ENCODE peak calls at places on chromosomes 7 and 10, in six cellular contexts. M, G, H, F, K and E are unnamed samples.

GRCh38 chr7:149880871-149881301 is 7.1 kb downstream of the ATP6V0E2 start:
- DNase-seq in H (no peak), M (no peak), F (no peak), K (no peak), G (no peak), E (peak; percentile 70)

GRCh38 chr7:128121731-128122576 is 90.7 kb upstream of the LRRC4 start:
- DNase-seq in F (no peak), H (no peak), K (no peak), G (no peak), M (peak; percentile 83), E (no peak)

GRCh38 chr10:60963441-60964256 is 19.7 kb upstream of the RHOBTB1 start:
- DNase-seq in K (no peak), H (peak; percentile 72), F (no peak), M (no peak), G (no peak), E (no peak)

GRCh38 chr10:134743-135600 is at the start of gene ZMYND11:
- DNase-seq in F (peak; percentile 59), K (peak; percentile 71), H (peak; percentile 42), M (peak; percentile 92), G (peak; percentile 73), E (peak; percentile 63)

GRCh38 chr10:43257210-43258031 is 9.4 kb downstream of the RASGEF1A start:
- DNase-seq in F (no peak), K (no peak), M (peak; percentile 74), G (no peak), H (no peak), E (peak; percentile 7)

GRCh38 chr7:150325901-150326300 is 2.6 kb upstream of the ACTR3C start:
- DNase-seq in H (no peak), G (peak; percentile 32), K (no peak), M (no peak), F (no peak), E (no peak)

GRCh38 chr10:92750788-92751533 is 61.2 kb downstream of the HHEX start:
- DNase-seq in G (no peak), H (peak; percentile 13), F (no peak), M (no peak), K (no peak), E (no peak)

GRCh38 chr7:71682181-71682580 is 550.2 kb downstream of the GALNT17 start:
- DNase-seq in G (no peak), M (no peak), K (no peak), F (no peak), H (no peak), E (no peak)

GRCh38 chr10:3698312-3698711 is 86.7 kb downstream of the KLF6 start:
- DNase-seq in H (no peak), M (no peak), F (no peak), K (no peak), G (no peak), E (no peak)

GRCh38 chr7:151113344-151114150 is 27.3 kb downstream of the AGAP3 start:
- DNase-seq in F (peak; percentile 82), M (no peak), H (peak; percentile 93), G (no peak), K (peak; percentile 37), E (no peak)

GRCh38 chr10:3282341-3282740 is 109.8 kb upstream of the PITRM1 start:
- DNase-seq in M (no peak), H (no peak), F (no peak), K (no peak), G (no peak), E (peak; percentile 45)

GRCh38 chr10:108384378-108384777 is 1219.9 kb upstream of the SORCS1 start:
- DNase-seq in G (no peak), K (no peak), H (no peak), F (no peak), M (no peak), E (no peak)

GRCh38 chr7:27179503-27180430 is 5.3 kb downstream of the HOXA11 start:
- DNase-seq in F (peak; percentile 85), G (no peak), K (peak; percentile 39), M (peak; percentile 89), H (peak; percentile 45), E (peak; percentile 86)

GRCh38 chr7:147937428-147937827 is 653.1 kb upstream of the C7orf33 start:
- DNase-seq in K (no peak), H (no peak), G (no peak), M (no peak), F (no peak), E (no peak)

GRCh38 chr7:1704326-1705241 is 34.5 kb downstream of the ELFN1 start:
- DNase-seq in K (no peak), H (no peak), G (peak; percentile 37), M (peak; percentile 58), F (no peak), E (no peak)

GRCh38 chr7:92788559-92789183 is 47.7 kb downstream of the CDK6 start:
- DNase-seq in M (no peak), G (no peak), H (no peak), K (no peak), F (peak; percentile 46), E (no peak)

GRCh38 chr10:44958196-44958896 is 1.3 kb upstream of the RASSF4 start:
- DNase-seq in H (peak; percentile 70), G (peak; percentile 38), F (no peak), K (peak; percentile 79), M (peak; percentile 25), E (no peak)

GRCh38 chr7:74199551-74200355 is 10.1 kb upstream of the LAT2 start:
- DNase-seq in F (no peak), M (no peak), H (no peak), G (no peak), K (no peak), E (no peak)

GRCh38 chr7:55552320-55553086 is 19.8 kb downstream of the VOPP1 start:
- DNase-seq in H (peak; percentile 90), M (no peak), F (peak; percentile 37), G (no peak), K (peak; percentile 50), E (peak; percentile 51)

GRCh38 chr7:31440511-31440910 is 73.4 kb upstream of the ITPRID1 start:
- DNase-seq in H (no peak), F (no peak), K (no peak), G (no peak), M (no peak), E (no peak)

GRCh38 chr7:50679218-50680007 is 103.3 kb downstream of the GRB10 start:
- DNase-seq in F (peak; percentile 56), H (peak; percentile 43), G (no peak), K (no peak), M (no peak), E (no peak)

GRCh38 chr7:99098824-99099498 is 44.9 kb downstream of the SMURF1 start:
- DNase-seq in K (peak; percentile 73), H (no peak), G (no peak), F (peak; percentile 76), M (no peak), E (no peak)

GRCh38 chr10:117007080-117007479 is 2.1 kb upstream of the SHTN1 start:
- DNase-seq in K (no peak), F (peak; percentile 61), M (no peak), H (peak; percentile 74), G (no peak), E (no peak)

GRCh38 chr10:87694011-87694794 is 34.5 kb downstream of the PAPSS2 start:
- DNase-seq in M (no peak), F (peak; percentile 57), K (no peak), G (no peak), H (peak; percentile 55), E (no peak)

GRCh38 chr10:7193369-7193768 is 217.5 kb downstream of the SFMBT2 start:
- DNase-seq in G (peak; percentile 34), K (no peak), M (no peak), F (no peak), H (no peak), E (no peak)

GRCh38 chr10:33336606-33337334 is 2.3 kb upstream of the NRP1 start:
- DNase-seq in H (no peak), G (peak; percentile 77), F (peak; percentile 67), M (peak; percentile 80), K (peak; percentile 46), E (peak; percentile 38)

GRCh38 chr10:133356953-133357292 is 896 bp downstream of the FUOM start:
- DNase-seq in H (no peak), F (no peak), K (no peak), M (no peak), G (no peak), E (no peak)

GRCh38 chr10:133358920-133359300 is 1.1 kb upstream of the FUOM start:
- DNase-seq in F (no peak), M (no peak), G (peak; percentile 75), K (no peak), H (no peak), E (no peak)

GRCh38 chr10:133358162-133358919 is 522 bp upstream of the FUOM start:
- DNase-seq in M (peak; percentile 91), H (no peak), K (peak; percentile 46), F (no peak), G (peak; percentile 90), E (peak; percentile 35)

GRCh38 chr10:133356549-133356948 is 1.3 kb downstream of the FUOM start:
- DNase-seq in G (no peak), H (no peak), M (no peak), K (no peak), F (no peak), E (no peak)

GRCh38 chr10:133357293-133358151 is at the start of gene FUOM:
- DNase-seq in K (peak; percentile 59), G (peak; percentile 83), M (peak; percentile 94), F (peak; percentile 48), H (peak; percentile 29), E (peak; percentile 40)
- TF ChIP-seq POLR2A in K (no peak), G (no peak), M (no peak), F (peak; percentile 32), H (no peak), E (no peak)

GRCh38 chr7:12686234-12686893 is 1.1 kb upstream of the ARL4A start:
- DNase-seq in H (peak; percentile 77), K (peak; percentile 95), F (peak; percentile 100), G (peak; percentile 96), M (peak; percentile 99), E (peak; percentile 80)

GRCh38 chr7:12687213-12688171 is at the start of gene ARL4A:
- DNase-seq in F (peak; percentile 98), G (peak; percentile 99), H (peak; percentile 98), M (peak; percentile 96), K (peak; percentile 100), E (peak; percentile 96)

GRCh38 chr7:12685550-12685949 is 1.9 kb upstream of the ARL4A start:
- DNase-seq in K (peak; percentile 32), H (peak; percentile 33), M (no peak), F (peak; percentile 89), G (peak; percentile 47), E (peak; percentile 25)

GRCh38 chr7:12684733-12685132 is 2.7 kb upstream of the ARL4A start:
- DNase-seq in M (no peak), G (no peak), K (no peak), H (no peak), F (no peak), E (no peak)

DNA sequence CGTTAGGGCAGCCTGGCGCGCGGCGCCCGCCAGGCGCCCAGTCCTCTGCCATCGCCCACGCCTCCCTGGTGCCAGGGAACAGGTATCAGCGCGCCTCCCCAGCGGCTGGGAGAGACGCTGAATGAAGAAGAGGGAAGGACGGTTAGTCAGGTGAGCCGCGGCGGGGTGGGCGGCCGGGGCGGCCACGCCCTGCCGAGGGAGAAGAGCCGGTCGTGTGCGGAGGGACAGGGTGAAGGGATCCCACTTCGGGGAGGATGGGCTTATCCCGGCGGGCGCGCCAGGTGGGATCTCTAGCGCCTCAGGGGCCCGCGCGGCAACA is 580 bp upstream of the ARL4A start:
- DNase-seq in G (no peak), H (no peak), M (no peak), F (no peak), K (no peak), E (no peak)
- TF ChIP-seq POLR2A in G (peak; percentile 57), H (peak; percentile 67), M (no peak), F (peak; percentile 27), K (no peak), E (no peak)

GRCh38 chr10:77926566-77927342 is at the start of gene DLG5:
- DNase-seq in K (peak; percentile 71), M (peak; percentile 79), F (peak; percentile 55), H (peak; percentile 52), G (peak; percentile 73), E (peak; percentile 75)
- TF ChIP-seq POLR2A in K (peak; percentile 19), M (no peak), F (peak; percentile 65), H (peak; percentile 32), G (no peak), E (peak; percentile 63)

GRCh38 chr10:103231047-103231551 is 14.6 kb upstream of the RPEL1 start:
- DNase-seq in M (no peak), K (peak; percentile 40), H (peak; percentile 97), F (peak; percentile 96), G (no peak), E (no peak)
- TF ChIP-seq POLR2A in M (no peak), K (peak; percentile 11), H (no peak), F (no peak), G (no peak), E (no peak)